ENCODE peak calls at places on chromosomes 5 and 9, in ten cellular contexts. One of them, this sample, is unnamed.

GRCh38 chr5:159156839-159157238 is 52.5 kb downstream of the RNF145 start:
- DNase-seq in kidney: no peak
- DNase-seq in GM12865: peak; percentile 79
- DNase-seq in nephron progenitor cell: peak; percentile 33
- DNase-seq in progenitor cell of endocrine pancreas: no peak
- DNase-seq in fibroblast of mammary gland: peak; percentile 83
- DNase-seq in AG09319: peak; percentile 59
- DNase-seq in HFFc6: peak; percentile 70
- DNase-seq in RWPE1: peak; percentile 82
- DNase-seq in fibroblast of villous mesenchyme: peak; percentile 84
- DNase-seq in this sample: no peak

GRCh38 chr5:179549973-179550510 is 312 bp upstream of the RUFY1 start:
- DNase-seq in kidney: no peak
- DNase-seq in GM12865: peak; percentile 67
- DNase-seq in nephron progenitor cell: no peak
- DNase-seq in progenitor cell of endocrine pancreas: peak; percentile 18
- DNase-seq in fibroblast of mammary gland: peak; percentile 53
- DNase-seq in AG09319: no peak
- DNase-seq in HFFc6: no peak
- DNase-seq in RWPE1: no peak
- DNase-seq in fibroblast of villous mesenchyme: no peak
- DNase-seq in this sample: no peak

GRCh38 chr9:110316255-110316921 is 21.3 kb downstream of the TXNDC8 start:
- DNase-seq in kidney: no peak
- DNase-seq in GM12865: peak; percentile 76
- DNase-seq in nephron progenitor cell: no peak
- DNase-seq in progenitor cell of endocrine pancreas: no peak
- DNase-seq in fibroblast of mammary gland: peak; percentile 23
- DNase-seq in AG09319: no peak
- DNase-seq in HFFc6: no peak
- DNase-seq in RWPE1: no peak
- DNase-seq in fibroblast of villous mesenchyme: peak; percentile 34
- DNase-seq in this sample: no peak

GRCh38 chr5:177357459-177358332 is at the start of gene RGS14:
- DNase-seq in kidney: peak; percentile 83
- DNase-seq in GM12865: peak; percentile 95
- DNase-seq in nephron progenitor cell: no peak
- DNase-seq in progenitor cell of endocrine pancreas: no peak
- DNase-seq in fibroblast of mammary gland: no peak
- DNase-seq in AG09319: no peak
- DNase-seq in HFFc6: peak; percentile 46
- DNase-seq in RWPE1: peak; percentile 62
- DNase-seq in fibroblast of villous mesenchyme: peak; percentile 24
- DNase-seq in this sample: no peak

GRCh38 chr9:97419315-97419867 is 7.5 kb downstream of the TDRD7 start:
- DNase-seq in kidney: no peak
- DNase-seq in GM12865: no peak
- DNase-seq in nephron progenitor cell: no peak
- DNase-seq in progenitor cell of endocrine pancreas: no peak
- DNase-seq in fibroblast of mammary gland: peak; percentile 87
- DNase-seq in AG09319: no peak
- DNase-seq in HFFc6: peak; percentile 66
- DNase-seq in RWPE1: peak; percentile 46
- DNase-seq in fibroblast of villous mesenchyme: peak; percentile 53
- DNase-seq in this sample: no peak

GRCh38 chr5:74201334-74202081 is 439.0 kb downstream of the ENC1 start:
- DNase-seq in kidney: no peak
- DNase-seq in GM12865: peak; percentile 52
- DNase-seq in nephron progenitor cell: no peak
- DNase-seq in progenitor cell of endocrine pancreas: no peak
- DNase-seq in fibroblast of mammary gland: peak; percentile 30
- DNase-seq in AG09319: no peak
- DNase-seq in HFFc6: peak; percentile 42
- DNase-seq in RWPE1: no peak
- DNase-seq in fibroblast of villous mesenchyme: peak; percentile 29
- DNase-seq in this sample: no peak

GRCh38 chr9:91073811-91074771 is 272.5 kb downstream of the SYK start:
- DNase-seq in kidney: no peak
- DNase-seq in GM12865: no peak
- DNase-seq in nephron progenitor cell: no peak
- DNase-seq in progenitor cell of endocrine pancreas: no peak
- DNase-seq in fibroblast of mammary gland: no peak
- DNase-seq in AG09319: no peak
- DNase-seq in HFFc6: no peak
- DNase-seq in RWPE1: no peak
- DNase-seq in fibroblast of villous mesenchyme: no peak
- DNase-seq in this sample: no peak

GRCh38 chr5:5700549-5700948 is 278.1 kb downstream of the ICE1 start:
- DNase-seq in kidney: no peak
- DNase-seq in GM12865: no peak
- DNase-seq in nephron progenitor cell: no peak
- DNase-seq in progenitor cell of endocrine pancreas: no peak
- DNase-seq in fibroblast of mammary gland: peak; percentile 0
- DNase-seq in AG09319: no peak
- DNase-seq in HFFc6: no peak
- DNase-seq in RWPE1: no peak
- DNase-seq in fibroblast of villous mesenchyme: peak; percentile 1
- DNase-seq in this sample: no peak

GRCh38 chr9:114452219-114453169 is 52.8 kb downstream of the WHRN start:
- DNase-seq in kidney: peak; percentile 61
- DNase-seq in GM12865: no peak
- DNase-seq in nephron progenitor cell: no peak
- DNase-seq in progenitor cell of endocrine pancreas: no peak
- DNase-seq in fibroblast of mammary gland: no peak
- DNase-seq in AG09319: no peak
- DNase-seq in HFFc6: no peak
- DNase-seq in RWPE1: no peak
- DNase-seq in fibroblast of villous mesenchyme: no peak
- DNase-seq in this sample: no peak

GRCh38 chr5:57422993-57423392 is 59.6 kb downstream of the ACTBL2 start:
- DNase-seq in kidney: no peak
- DNase-seq in GM12865: no peak
- DNase-seq in nephron progenitor cell: no peak
- DNase-seq in progenitor cell of endocrine pancreas: no peak
- DNase-seq in fibroblast of mammary gland: no peak
- DNase-seq in AG09319: no peak
- DNase-seq in HFFc6: no peak
- DNase-seq in RWPE1: no peak
- DNase-seq in fibroblast of villous mesenchyme: no peak
- DNase-seq in this sample: no peak

GRCh38 chr9:122379340-122379739 is 8.5 kb downstream of the PTGS1 start:
- DNase-seq in kidney: no peak
- DNase-seq in GM12865: no peak
- DNase-seq in nephron progenitor cell: no peak
- DNase-seq in progenitor cell of endocrine pancreas: no peak
- DNase-seq in fibroblast of mammary gland: peak; percentile 42
- DNase-seq in AG09319: no peak
- DNase-seq in HFFc6: no peak
- DNase-seq in RWPE1: no peak
- DNase-seq in fibroblast of villous mesenchyme: no peak
- DNase-seq in this sample: no peak

GRCh38 chr5:159947708-159948358 is 31.6 kb downstream of the ADRA1B start:
- DNase-seq in kidney: no peak
- DNase-seq in GM12865: no peak
- DNase-seq in nephron progenitor cell: no peak
- DNase-seq in progenitor cell of endocrine pancreas: no peak
- DNase-seq in fibroblast of mammary gland: peak; percentile 87
- DNase-seq in AG09319: peak; percentile 75
- DNase-seq in HFFc6: no peak
- DNase-seq in RWPE1: no peak
- DNase-seq in fibroblast of villous mesenchyme: peak; percentile 53
- DNase-seq in this sample: no peak

DNA sequence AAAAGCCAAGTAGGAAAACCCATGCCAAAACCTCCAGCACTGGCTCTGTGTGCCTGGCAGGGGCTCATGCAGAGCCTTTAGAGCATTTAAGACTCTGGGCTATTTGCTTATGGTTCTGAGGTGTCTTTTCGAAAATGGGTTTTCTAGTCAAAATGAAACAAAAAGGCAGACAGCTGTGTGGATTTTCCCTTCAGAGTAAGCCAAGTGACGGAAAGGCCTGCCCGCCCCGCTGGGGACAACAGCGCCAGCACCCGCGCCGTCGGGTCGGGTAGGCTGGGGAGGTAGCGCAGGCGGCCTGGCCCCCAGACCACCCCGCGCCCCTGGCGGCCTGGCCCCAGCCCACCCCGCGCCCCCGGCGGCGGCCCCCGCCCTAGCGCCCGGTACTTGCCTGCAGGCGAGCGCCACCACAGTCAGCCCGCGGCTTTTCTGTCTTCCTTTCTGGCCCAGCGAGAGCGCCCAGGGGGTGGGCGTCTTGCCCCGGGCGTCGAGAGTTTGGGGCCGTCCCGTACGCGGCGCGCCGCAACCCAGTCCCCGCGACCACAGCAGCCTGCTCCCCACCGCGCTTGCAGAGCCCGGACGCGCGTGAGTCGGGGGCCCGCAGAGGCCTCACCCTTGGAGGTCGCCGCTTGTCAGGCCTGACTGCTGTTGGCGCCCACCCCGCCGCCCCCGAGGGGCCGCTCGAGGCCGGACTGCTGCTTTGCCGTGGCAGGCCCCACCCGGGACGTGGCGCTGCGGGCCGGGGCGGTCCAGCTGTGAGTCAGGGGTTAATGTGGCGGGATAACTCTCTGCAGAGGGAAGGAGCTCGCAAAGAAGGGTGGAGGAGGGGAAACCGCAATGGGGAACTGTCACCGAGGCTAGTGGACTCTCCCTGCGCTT is at the start of gene TICAM2:
- DNase-seq in kidney: peak; percentile 87
- DNase-seq in GM12865: peak; percentile 90
- DNase-seq in nephron progenitor cell: peak; percentile 60
- DNase-seq in progenitor cell of endocrine pancreas: peak; percentile 46
- DNase-seq in fibroblast of mammary gland: peak; percentile 81
- DNase-seq in AG09319: no peak
- DNase-seq in HFFc6: peak; percentile 75
- DNase-seq in RWPE1: peak; percentile 76
- DNase-seq in fibroblast of villous mesenchyme: peak; percentile 78
- DNase-seq in this sample: peak; percentile 41
- TF ChIP-seq CTCF in kidney: peak; percentile 6
- TF ChIP-seq CTCF in GM12865: peak; percentile 12
- TF ChIP-seq CTCF in nephron progenitor cell: peak; percentile 7
- TF ChIP-seq CTCF in progenitor cell of endocrine pancreas: peak; percentile 48
- TF ChIP-seq CTCF in fibroblast of mammary gland: no peak
- TF ChIP-seq CTCF in AG09319: peak; percentile 2
- TF ChIP-seq CTCF in HFFc6: peak; percentile 52
- TF ChIP-seq CTCF in RWPE1: peak; percentile 35
- TF ChIP-seq CTCF in fibroblast of villous mesenchyme: peak; percentile 8
- TF ChIP-seq CTCF in this sample: no peak

DNA sequence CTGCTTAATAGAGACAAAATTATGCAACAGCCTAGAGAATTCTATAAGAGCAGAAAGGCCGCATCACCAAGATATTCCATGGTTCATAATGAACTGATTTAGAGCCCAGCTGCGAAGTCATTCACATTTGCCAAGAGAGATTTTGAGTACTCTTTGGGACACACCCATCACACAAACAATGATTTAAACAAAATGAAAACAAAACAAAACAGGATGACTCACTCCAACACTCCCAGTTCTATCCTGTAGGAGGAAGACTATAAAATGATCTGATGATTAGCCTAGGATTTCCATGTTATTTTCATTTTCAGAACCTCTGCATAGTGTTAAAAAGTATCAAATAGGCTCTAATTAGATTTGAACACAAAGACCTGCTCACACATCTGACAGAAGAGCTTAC is 145.8 kb upstream of the GNA14 start:
- DNase-seq in kidney: no peak
- DNase-seq in GM12865: no peak
- DNase-seq in nephron progenitor cell: no peak
- DNase-seq in progenitor cell of endocrine pancreas: no peak
- DNase-seq in fibroblast of mammary gland: peak; percentile 73
- DNase-seq in AG09319: peak; percentile 36
- DNase-seq in HFFc6: peak; percentile 42
- DNase-seq in RWPE1: no peak
- DNase-seq in fibroblast of villous mesenchyme: peak; percentile 76
- DNase-seq in this sample: no peak
- TF ChIP-seq CTCF in kidney: no peak
- TF ChIP-seq CTCF in GM12865: no peak
- TF ChIP-seq CTCF in nephron progenitor cell: no peak
- TF ChIP-seq CTCF in progenitor cell of endocrine pancreas: no peak
- TF ChIP-seq CTCF in fibroblast of mammary gland: peak; percentile 34
- TF ChIP-seq CTCF in AG09319: peak; percentile 26
- TF ChIP-seq CTCF in HFFc6: peak; percentile 57
- TF ChIP-seq CTCF in RWPE1: no peak
- TF ChIP-seq CTCF in fibroblast of villous mesenchyme: peak; percentile 24
- TF ChIP-seq CTCF in this sample: no peak

GRCh38 chr9:107734231-107735014 is 244.9 kb upstream of the KLF4 start:
- DNase-seq in kidney: peak; percentile 75
- DNase-seq in GM12865: no peak
- DNase-seq in nephron progenitor cell: no peak
- DNase-seq in progenitor cell of endocrine pancreas: no peak
- DNase-seq in fibroblast of mammary gland: peak; percentile 98
- DNase-seq in AG09319: peak; percentile 89
- DNase-seq in HFFc6: peak; percentile 81
- DNase-seq in RWPE1: peak; percentile 66
- DNase-seq in fibroblast of villous mesenchyme: peak; percentile 96
- DNase-seq in this sample: no peak
- TF ChIP-seq CTCF in kidney: no peak
- TF ChIP-seq CTCF in GM12865: no peak
- TF ChIP-seq CTCF in nephron progenitor cell: no peak
- TF ChIP-seq CTCF in progenitor cell of endocrine pancreas: no peak
- TF ChIP-seq CTCF in fibroblast of mammary gland: peak; percentile 36
- TF ChIP-seq CTCF in AG09319: peak; percentile 42
- TF ChIP-seq CTCF in HFFc6: no peak
- TF ChIP-seq CTCF in RWPE1: no peak
- TF ChIP-seq CTCF in fibroblast of villous mesenchyme: no peak
- TF ChIP-seq CTCF in this sample: no peak

GRCh38 chr5:174729075-174729680 is 4.8 kb downstream of the MSX2 start:
- DNase-seq in kidney: no peak
- DNase-seq in GM12865: no peak
- DNase-seq in nephron progenitor cell: no peak
- DNase-seq in progenitor cell of endocrine pancreas: no peak
- DNase-seq in fibroblast of mammary gland: no peak
- DNase-seq in AG09319: no peak
- DNase-seq in HFFc6: no peak
- DNase-seq in RWPE1: no peak
- DNase-seq in fibroblast of villous mesenchyme: no peak
- DNase-seq in this sample: no peak

GRCh38 chr5:174725991-174726601 is 1.7 kb downstream of the MSX2 start:
- DNase-seq in kidney: no peak
- DNase-seq in GM12865: no peak
- DNase-seq in nephron progenitor cell: no peak
- DNase-seq in progenitor cell of endocrine pancreas: no peak
- DNase-seq in fibroblast of mammary gland: no peak
- DNase-seq in AG09319: no peak
- DNase-seq in HFFc6: no peak
- DNase-seq in RWPE1: no peak
- DNase-seq in fibroblast of villous mesenchyme: no peak
- DNase-seq in this sample: no peak

GRCh38 chr5:174727794-174728662 is 3.6 kb downstream of the MSX2 start:
- DNase-seq in kidney: no peak
- DNase-seq in GM12865: no peak
- DNase-seq in nephron progenitor cell: no peak
- DNase-seq in progenitor cell of endocrine pancreas: no peak
- DNase-seq in fibroblast of mammary gland: no peak
- DNase-seq in AG09319: no peak
- DNase-seq in HFFc6: no peak
- DNase-seq in RWPE1: no peak
- DNase-seq in fibroblast of villous mesenchyme: peak; percentile 42
- DNase-seq in this sample: no peak

GRCh38 chr5:174725261-174725990 is 1.0 kb downstream of the MSX2 start:
- DNase-seq in kidney: no peak
- DNase-seq in GM12865: no peak
- DNase-seq in nephron progenitor cell: no peak
- DNase-seq in progenitor cell of endocrine pancreas: no peak
- DNase-seq in fibroblast of mammary gland: no peak
- DNase-seq in AG09319: no peak
- DNase-seq in HFFc6: no peak
- DNase-seq in RWPE1: no peak
- DNase-seq in fibroblast of villous mesenchyme: no peak
- DNase-seq in this sample: no peak

GRCh38 chr5:174726916-174727793 is 2.8 kb downstream of the MSX2 start:
- DNase-seq in kidney: no peak
- DNase-seq in GM12865: no peak
- DNase-seq in nephron progenitor cell: no peak
- DNase-seq in progenitor cell of endocrine pancreas: no peak
- DNase-seq in fibroblast of mammary gland: no peak
- DNase-seq in AG09319: no peak
- DNase-seq in HFFc6: no peak
- DNase-seq in RWPE1: no peak
- DNase-seq in fibroblast of villous mesenchyme: no peak
- DNase-seq in this sample: no peak
- TF ChIP-seq CTCF in kidney: no peak
- TF ChIP-seq CTCF in GM12865: no peak
- TF ChIP-seq CTCF in nephron progenitor cell: no peak
- TF ChIP-seq CTCF in progenitor cell of endocrine pancreas: no peak
- TF ChIP-seq CTCF in fibroblast of mammary gland: no peak
- TF ChIP-seq CTCF in AG09319: no peak
- TF ChIP-seq CTCF in HFFc6: no peak
- TF ChIP-seq CTCF in RWPE1: no peak
- TF ChIP-seq CTCF in fibroblast of villous mesenchyme: no peak
- TF ChIP-seq CTCF in this sample: no peak